ENCODE peak calls at places on chromosomes 2 and 18, in seven cellular contexts. One of them, this sample, is unnamed.

GRCh38 chr2:199119796-199120195 is 337.9 kb downstream of the SATB2 start:
- DNase-seq in stimulated activated naive CD8-positive, alpha-beta T cell treated with anti-CD3 and anti-CD28 coated beads, Interleukin-15, amount 100 ng/mL, for 72 hours: no peak
- DNase-seq in AML-193: no peak
- DNase-seq in H54: no peak
- DNase-seq in globus pallidus: no peak
- DNase-seq in HCEC 1CT: no peak
- DNase-seq in omental fat pad: no peak
- DNase-seq in this sample: no peak

GRCh38 chr18:75592527-75592926 is 165.0 kb upstream of the SMIM21 start:
- DNase-seq in stimulated activated naive CD8-positive, alpha-beta T cell treated with anti-CD3 and anti-CD28 coated beads, Interleukin-15, amount 100 ng/mL, for 72 hours: no peak
- DNase-seq in AML-193: no peak
- DNase-seq in H54: no peak
- DNase-seq in globus pallidus: no peak
- DNase-seq in HCEC 1CT: no peak
- DNase-seq in omental fat pad: no peak
- DNase-seq in this sample: no peak

GRCh38 chr2:121735520-121736074 is 1.1 kb downstream of the NIFK start:
- DNase-seq in stimulated activated naive CD8-positive, alpha-beta T cell treated with anti-CD3 and anti-CD28 coated beads, Interleukin-15, amount 100 ng/mL, for 72 hours: no peak
- DNase-seq in AML-193: peak
- DNase-seq in H54: no peak
- DNase-seq in globus pallidus: no peak
- DNase-seq in HCEC 1CT: no peak
- DNase-seq in omental fat pad: no peak
- DNase-seq in this sample: no peak

GRCh38 chr2:212274215-212274614 is 264.4 kb downstream of the ERBB4 start:
- DNase-seq in stimulated activated naive CD8-positive, alpha-beta T cell treated with anti-CD3 and anti-CD28 coated beads, Interleukin-15, amount 100 ng/mL, for 72 hours: no peak
- DNase-seq in AML-193: no peak
- DNase-seq in H54: no peak
- DNase-seq in globus pallidus: no peak
- DNase-seq in HCEC 1CT: no peak
- DNase-seq in omental fat pad: no peak
- DNase-seq in this sample: no peak

GRCh38 chr2:114543106-114543806 is 100.8 kb downstream of the DPP10 start:
- DNase-seq in stimulated activated naive CD8-positive, alpha-beta T cell treated with anti-CD3 and anti-CD28 coated beads, Interleukin-15, amount 100 ng/mL, for 72 hours: no peak
- DNase-seq in AML-193: no peak
- DNase-seq in H54: no peak
- DNase-seq in globus pallidus: no peak
- DNase-seq in HCEC 1CT: no peak
- DNase-seq in omental fat pad: no peak
- DNase-seq in this sample: no peak

GRCh38 chr2:177195194-177195593 is 17.4 kb upstream of the HNRNPA3 start:
- DNase-seq in stimulated activated naive CD8-positive, alpha-beta T cell treated with anti-CD3 and anti-CD28 coated beads, Interleukin-15, amount 100 ng/mL, for 72 hours: no peak
- DNase-seq in AML-193: no peak
- DNase-seq in H54: no peak
- DNase-seq in globus pallidus: no peak
- DNase-seq in HCEC 1CT: no peak
- DNase-seq in omental fat pad: no peak
- DNase-seq in this sample: no peak

GRCh38 chr2:181183878-181184553 is 203.6 kb downstream of the UBE2E3 start:
- DNase-seq in stimulated activated naive CD8-positive, alpha-beta T cell treated with anti-CD3 and anti-CD28 coated beads, Interleukin-15, amount 100 ng/mL, for 72 hours: no peak
- DNase-seq in AML-193: peak
- DNase-seq in H54: no peak
- DNase-seq in globus pallidus: no peak
- DNase-seq in HCEC 1CT: no peak
- DNase-seq in omental fat pad: no peak
- DNase-seq in this sample: no peak

GRCh38 chr2:240452471-240453256 is 17.2 kb downstream of the GPC1 start:
- DNase-seq in stimulated activated naive CD8-positive, alpha-beta T cell treated with anti-CD3 and anti-CD28 coated beads, Interleukin-15, amount 100 ng/mL, for 72 hours: no peak
- DNase-seq in AML-193: no peak
- DNase-seq in H54: peak
- DNase-seq in globus pallidus: peak
- DNase-seq in HCEC 1CT: peak
- DNase-seq in omental fat pad: no peak
- DNase-seq in this sample: no peak

GRCh38 chr18:36724169-36724568 is 104.6 kb downstream of the TPGS2 start:
- DNase-seq in stimulated activated naive CD8-positive, alpha-beta T cell treated with anti-CD3 and anti-CD28 coated beads, Interleukin-15, amount 100 ng/mL, for 72 hours: no peak
- DNase-seq in AML-193: no peak
- DNase-seq in H54: no peak
- DNase-seq in globus pallidus: no peak
- DNase-seq in HCEC 1CT: no peak
- DNase-seq in omental fat pad: no peak
- DNase-seq in this sample: no peak

GRCh38 chr2:44549099-44549471 is 187.3 kb downstream of the CAMKMT start:
- DNase-seq in stimulated activated naive CD8-positive, alpha-beta T cell treated with anti-CD3 and anti-CD28 coated beads, Interleukin-15, amount 100 ng/mL, for 72 hours: no peak
- DNase-seq in AML-193: no peak
- DNase-seq in H54: no peak
- DNase-seq in globus pallidus: no peak
- DNase-seq in HCEC 1CT: peak
- DNase-seq in omental fat pad: no peak
- DNase-seq in this sample: no peak

GRCh38 chr2:163252199-163252598 is 413.6 kb upstream of the KCNH7 start:
- DNase-seq in stimulated activated naive CD8-positive, alpha-beta T cell treated with anti-CD3 and anti-CD28 coated beads, Interleukin-15, amount 100 ng/mL, for 72 hours: no peak
- DNase-seq in AML-193: no peak
- DNase-seq in H54: no peak
- DNase-seq in globus pallidus: no peak
- DNase-seq in HCEC 1CT: no peak
- DNase-seq in omental fat pad: no peak
- DNase-seq in this sample: no peak

This sample was measured in breast epithelium.